ENCODE peak calls at places on chromosomes 4 and X, in four cellular contexts. Y is mesenchymal stem cell, K is esophagus squamous epithelium, D is prostate gland. B is an unnamed sample. For H3K9me3, the result is how much of the 10 kb centered on the place peaks cover.

GRCh38 chr4:165096776-165097175 is 15.9 kb downstream of the TMEM192 start:
- DNase-seq in K (no peak), D (no peak), Y (peak), B (no peak)

GRCh38 chr4:74237425-74237966 is 70.8 kb upstream of the EPGN start:
- DNase-seq in K (no peak), D (no peak), Y (no peak), B (no peak)

GRCh38 chr4:13108096-13108495 is 376.0 kb downstream of the RAB28 start:
- DNase-seq in Y (peak), D (no peak), K (no peak), B (no peak)

GRCh38 chr4:30718021-30718888 is 1.9 kb upstream of the PCDH7 start:
- DNase-seq in D (peak), K (no peak), Y (peak), B (peak)

GRCh38 chr4:168272488-168272887 is 46.1 kb downstream of the DDX60 start:
- DNase-seq in D (no peak), K (no peak), Y (no peak), B (no peak)

GRCh38 chrX:71579990-71580380 is 1.7 kb downstream of the GCNA start:
- DNase-seq in D (no peak), K (no peak), Y (no peak), B (no peak)

GRCh38 chrX:131739823-131740222 is 195.9 kb downstream of the OR13H1 start:
- DNase-seq in K (no peak), D (no peak), Y (peak), B (no peak)

GRCh38 chr4:142416711-142417275 is 429.3 kb downstream of the INPP4B start:
- DNase-seq in Y (peak), D (no peak), K (no peak), B (no peak)

GRCh38 chrX:40153335-40154221 is 55.8 kb upstream of the BCOR start:
- DNase-seq in Y (peak), D (no peak), K (peak), B (peak)

GRCh38 chr4:70197842-70198241 is 2.3 kb downstream of the ODAM start:
- DNase-seq in Y (no peak), K (no peak), D (peak), B (peak)

GRCh38 chrX:35773958-35774564 is 24.1 kb upstream of the MAGEB16 start:
- DNase-seq in D (no peak), Y (no peak), K (no peak), B (no peak)

GRCh38 chrX:10939384-10939783 is 171.7 kb upstream of the HCCS start:
- DNase-seq in Y (no peak), K (no peak), D (peak), B (no peak)

GRCh38 chr4:147355849-147356248 is 125.0 kb upstream of the EDNRA start:
- DNase-seq in D (no peak), K (no peak), Y (peak), B (no peak)

GRCh38 chr4:153538408-153539057 is 72.4 kb downstream of the TMEM131L start:
- DNase-seq in Y (no peak), K (no peak), D (no peak), B (peak)

GRCh38 chrX:55026143-55026542 is 4.6 kb downstream of the ALAS2 start:
- DNase-seq in D (no peak), Y (no peak), K (no peak), B (no peak)

GRCh38 chr4:138911903-138912713 is 103.5 kb upstream of the NOCT start:
- DNase-seq in D (peak), K (no peak), Y (peak), B (peak)

GRCh38 chr4:90183254-90183653 is 56.1 kb downstream of the CCSER1 start:
- DNase-seq in Y (no peak), D (no peak), K (no peak), B (no peak)

GRCh38 chrX:120769576-120770341 is 105.9 kb downstream of the CT47B1 start:
- DNase-seq in K (no peak), Y (peak), D (peak), B (no peak)

GRCh38 chr4:148770848-148771247 is 328.6 kb upstream of the NR3C2 start:
- DNase-seq in K (no peak), D (no peak), Y (no peak), B (no peak)

GRCh38 chr4:107548211-107548905 is 171.7 kb downstream of the PAPSS1 start:
- DNase-seq in K (no peak), D (peak), Y (peak), B (no peak)

GRCh38 chr4:17232575-17233253 is 279.2 kb downstream of the QDPR start:
- DNase-seq in Y (peak), D (no peak), K (no peak), B (peak)

DNA sequence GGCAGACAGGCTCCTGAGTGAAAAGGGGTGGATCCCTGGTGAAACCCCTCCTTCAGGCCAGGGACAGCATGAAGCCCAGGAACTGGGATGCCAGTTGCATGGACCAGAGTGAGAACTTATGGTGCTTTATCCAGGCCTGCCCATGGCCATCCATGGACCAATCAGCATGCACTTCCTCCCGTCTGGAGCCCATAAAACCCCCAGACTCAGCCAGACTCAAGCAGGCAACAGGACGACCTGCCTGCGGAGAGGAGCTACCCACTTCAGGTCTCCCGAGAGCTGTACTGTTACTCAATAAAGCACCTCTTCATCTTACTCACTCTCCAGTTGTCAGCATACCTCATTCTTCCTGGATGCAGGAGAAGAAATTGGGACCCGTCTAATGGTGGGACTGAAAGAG is 42.9 kb downstream of the NALF2 start:
- DNase-seq in K (no peak), Y (no peak), D (no peak), B (no peak)
- H3K9me3 ChIP-seq in K (under half), Y (under half), D (under half), B (under half)

DNA sequence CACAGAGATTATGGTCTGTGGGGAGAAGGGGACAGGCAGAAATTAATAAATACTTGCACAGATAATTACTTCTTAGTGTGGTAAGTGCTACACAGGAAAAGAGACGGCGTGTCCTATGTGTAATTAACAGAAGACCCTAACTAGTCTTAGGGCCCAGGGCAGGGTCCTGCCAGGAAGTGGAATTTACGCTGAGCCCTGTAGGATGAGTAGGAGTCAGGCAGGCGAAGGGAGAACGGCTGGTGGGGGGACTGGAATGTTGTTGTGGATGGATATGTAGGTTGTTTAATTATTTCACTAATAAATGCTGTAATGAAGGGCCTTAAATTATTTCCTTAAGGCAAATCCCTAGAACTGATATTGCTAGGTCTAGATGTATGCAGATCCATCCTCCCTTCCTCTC is 26.7 kb upstream of the MFAP3L start:
- DNase-seq in D (no peak), Y (no peak), K (no peak), B (no peak)
- H3K27ac ChIP-seq in D (no peak), Y (no peak), K (no peak), B (no peak)

GRCh38 chr4:1998296-1998695 is 10.5 kb downstream of the NELFA start:
- DNase-seq in K (no peak), Y (no peak), D (no peak), B (no peak)
- H3K9me3 ChIP-seq in K (under half), Y (under half), D (under half), B (under half)

DNA sequence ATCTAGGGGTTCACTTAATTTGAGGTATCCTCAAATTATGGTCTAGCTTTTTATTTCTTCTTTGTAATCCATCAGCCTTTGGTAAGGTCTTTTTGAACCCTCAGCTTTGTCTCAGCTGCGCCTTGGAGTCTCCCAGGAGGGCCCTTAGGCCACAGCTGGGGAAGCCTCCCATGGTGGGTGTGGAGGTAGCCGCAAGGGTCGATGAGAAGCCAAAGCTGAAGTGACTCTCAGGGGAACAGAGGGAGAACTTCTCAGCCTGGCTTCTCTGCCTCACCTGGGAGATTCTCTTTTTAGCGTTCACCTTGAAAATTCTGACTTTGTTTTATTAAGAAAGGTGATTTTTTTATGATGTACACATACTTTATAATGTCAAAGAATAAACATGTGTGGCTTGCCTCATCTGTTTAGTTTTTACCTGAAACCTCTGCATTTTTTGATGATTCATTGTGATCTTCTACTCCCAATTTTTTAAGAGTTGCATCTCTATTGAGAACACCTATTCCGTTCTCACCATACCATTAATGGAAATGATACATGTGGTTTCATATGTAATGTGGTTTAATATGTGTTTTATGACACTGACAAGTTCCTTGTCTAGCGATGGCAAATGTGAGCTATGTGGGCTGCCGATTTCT is 25.6 kb upstream of the SLC25A4 start:
- DNase-seq in Y (no peak), K (no peak), D (no peak), B (no peak)
- H3K27ac ChIP-seq in Y (no peak), K (no peak), D (no peak), B (no peak)